ENCODE peak calls at places on chromosomes 2 and 18, in six cellular contexts. Z, N, G, C, Y and L are unnamed samples.

GRCh38 chr2:10392951-10393647 is 55.0 kb downstream of the ODC1 start:
- DNase-seq in G (peak), C (no peak), Y (no peak), Z (no peak), N (no peak), L (no peak)

GRCh38 chr18:21177742-21178305 is 64.2 kb upstream of the GREB1L start:
- DNase-seq in C (no peak), G (no peak), Z (no peak), N (no peak), Y (no peak), L (no peak)

GRCh38 chr18:48693625-48694262 is 154.9 kb downstream of the CTIF start:
- DNase-seq in C (no peak), Z (no peak), Y (no peak), N (no peak), G (no peak), L (no peak)

GRCh38 chr2:240024766-240025165 is 376 bp downstream of the NDUFA10 start:
- DNase-seq in C (no peak), Y (no peak), Z (no peak), N (peak), G (no peak), L (no peak)

GRCh38 chr2:41763091-41763490 is 284.7 kb upstream of the PKDCC start:
- DNase-seq in Z (no peak), Y (no peak), C (no peak), G (no peak), N (no peak), L (no peak)

GRCh38 chr2:62198237-62198633 is 2.3 kb downstream of the B3GNT2 start:
- DNase-seq in Z (no peak), Y (no peak), C (no peak), G (no peak), N (no peak), L (no peak)

GRCh38 chr2:239640676-239641580 is 240.1 kb upstream of the HDAC4 start:
- DNase-seq in C (no peak), N (no peak), G (no peak), Y (no peak), Z (no peak), L (no peak)

GRCh38 chr2:30828586-30828985 is 21.3 kb upstream of the CAPN13 start:
- DNase-seq in G (no peak), C (no peak), Z (no peak), N (no peak), Y (no peak), L (no peak)

GRCh38 chr2:224982910-224983688 is 59.2 kb downstream of the DOCK10 start:
- DNase-seq in Y (no peak), Z (no peak), G (no peak), N (peak), C (peak), L (no peak)

GRCh38 chr2:218046234-218046633 is 22.8 kb upstream of the RUFY4 start:
- DNase-seq in Y (no peak), Z (no peak), C (no peak), G (no peak), N (no peak), L (no peak)

GRCh38 chr2:155815851-155816250 is 516.7 kb downstream of the NR4A2 start:
- DNase-seq in N (no peak), Z (no peak), G (peak), C (no peak), Y (no peak), L (no peak)

GRCh38 chr2:69618362-69618761 is 25.2 kb downstream of the AAK1 start:
- DNase-seq in G (no peak), Y (no peak), N (no peak), C (no peak), Z (peak), L (no peak)

GRCh38 chr2:241773511-241774418 is 2.9 kb upstream of the GAL3ST2 start:
- DNase-seq in N (peak), G (peak), Y (no peak), Z (no peak), C (no peak), L (no peak)

GRCh38 chr2:23427976-23428375 is 43.0 kb downstream of the KLHL29 start:
- DNase-seq in Y (no peak), C (no peak), Z (no peak), N (no peak), G (no peak), L (no peak)

GRCh38 chr2:43368483-43369385 is 142.3 kb upstream of the ZFP36L2 start:
- DNase-seq in Y (no peak), C (no peak), N (no peak), Z (no peak), G (no peak), L (no peak)

DNA sequence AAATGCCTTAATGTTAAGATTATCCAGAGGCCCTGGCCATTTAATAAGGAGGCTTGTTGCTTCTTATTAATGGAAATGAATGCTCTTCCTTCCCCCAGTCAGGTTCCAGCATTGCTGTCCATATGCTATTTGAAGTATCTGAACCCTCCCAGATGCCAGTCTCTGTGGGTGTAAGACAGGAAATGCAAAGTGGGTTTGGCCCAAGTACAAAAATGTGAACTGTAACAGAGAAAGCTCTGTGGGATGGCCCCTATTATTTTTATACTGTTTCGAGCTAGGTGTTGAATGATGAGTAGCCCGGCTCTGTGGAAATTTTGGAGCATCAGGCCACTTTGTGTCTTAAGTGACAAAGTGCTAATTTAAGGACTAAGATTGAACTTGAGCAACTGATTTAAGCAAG is 141.0 kb downstream of the UXS1 start:
- DNase-seq in Y (no peak), Z (no peak), N (no peak), C (no peak), G (no peak), L (no peak)
- TF ChIP-seq CTCF in Y (no peak), Z (no peak), N (no peak), C (no peak), G (no peak), L (no peak)

GRCh38 chr2:232550351-232551261 is at the start of the genes EIF4E2 and TIGD1:
- DNase-seq in Z (peak), N (peak), G (peak), Y (peak), C (peak), L (peak)
- TF ChIP-seq CTCF in Z (peak), N (peak), G (peak), Y (peak), C (peak), L (peak)

GRCh38 chr2:109466674-109467575 is 146.8 kb downstream of the SEPTIN10 start:
- DNase-seq in N (peak), C (no peak), Z (no peak), G (no peak), Y (no peak), L (no peak)

GRCh38 chr2:109460553-109461324 is 153.0 kb downstream of the SEPTIN10 start:
- DNase-seq in Z (no peak), N (no peak), Y (no peak), G (no peak), C (no peak), L (no peak)

GRCh38 chr2:109467701-109468100 is 146.1 kb downstream of the SEPTIN10 start:
- DNase-seq in Y (no peak), G (no peak), C (no peak), Z (no peak), N (peak), L (no peak)

GRCh38 chr2:109459485-109459884 is 154.3 kb downstream of the SEPTIN10 start:
- DNase-seq in Y (no peak), N (no peak), G (no peak), C (no peak), Z (no peak), L (no peak)

GRCh38 chr2:109463891-109464290 is 149.9 kb downstream of the SEPTIN10 start:
- DNase-seq in Z (no peak), C (no peak), G (no peak), Y (no peak), N (no peak), L (no peak)
- TF ChIP-seq CTCF in Z (no peak), C (no peak), G (no peak), Y (no peak), N (no peak), L (no peak)

DNA sequence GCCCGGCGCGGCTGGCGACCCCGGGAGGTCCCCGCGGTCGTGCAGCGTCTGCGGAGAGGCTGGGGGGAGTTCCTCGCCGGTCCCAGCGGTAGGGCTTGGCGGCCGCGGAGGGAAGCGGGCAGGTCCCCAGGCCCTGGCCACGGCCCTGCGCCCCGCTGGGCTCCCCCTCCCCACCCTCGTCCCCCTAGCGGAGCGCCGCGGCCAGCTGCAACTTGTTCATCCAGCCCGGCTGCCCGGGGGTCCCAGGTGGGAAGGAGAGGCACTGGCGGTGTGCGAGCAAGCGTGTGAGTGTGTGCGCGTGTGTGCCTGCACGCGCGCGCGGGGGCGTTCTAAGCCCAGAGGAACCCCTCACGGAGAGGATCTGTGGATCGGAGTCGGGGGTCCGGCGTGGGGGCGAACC is 1.3 kb downstream of the PTPRM start:
- DNase-seq in Z (no peak), C (peak), N (peak), Y (peak), G (peak), L (peak)
- TF ChIP-seq CTCF in Z (peak), C (peak), N (peak), Y (no peak), G (peak), L (peak)

DNA sequence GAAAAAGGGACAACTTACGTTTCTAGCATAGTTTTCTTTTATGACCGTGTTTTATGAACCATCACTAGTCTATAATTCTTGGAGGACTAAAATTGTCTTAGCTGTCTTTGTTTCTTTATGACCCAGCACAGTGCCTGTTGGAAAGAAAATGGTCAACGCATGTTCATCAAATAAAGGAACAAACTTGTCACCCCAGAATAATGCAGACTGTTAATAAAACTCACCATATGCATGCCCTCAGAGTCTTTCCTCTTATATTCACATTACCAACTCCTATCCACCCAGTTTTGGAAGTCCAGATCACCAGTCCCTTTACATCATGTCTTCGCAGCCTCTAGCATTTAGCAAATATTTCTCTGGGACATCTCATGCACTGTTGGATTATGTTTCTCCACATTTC is 57.5 kb upstream of the GRB14 start:
- DNase-seq in Z (no peak), N (no peak), G (no peak), Y (no peak), C (no peak), L (no peak)
- TF ChIP-seq CTCF in Z (no peak), N (no peak), G (no peak), Y (no peak), C (no peak), L (no peak)

GRCh38 chr2:208983476-208983875 is 440.4 kb upstream of the MAP2 start:
- DNase-seq in Z (no peak), Y (no peak), G (no peak), C (no peak), N (no peak), L (no peak)
- TF ChIP-seq CTCF in Z (no peak), Y (no peak), G (no peak), C (no peak), N (no peak), L (no peak)

GRCh38 chr2:21181957-21182356 is 58.2 kb downstream of the TDRD15 start:
- DNase-seq in C (no peak), Y (no peak), N (no peak), Z (no peak), G (no peak), L (no peak)

DNA sequence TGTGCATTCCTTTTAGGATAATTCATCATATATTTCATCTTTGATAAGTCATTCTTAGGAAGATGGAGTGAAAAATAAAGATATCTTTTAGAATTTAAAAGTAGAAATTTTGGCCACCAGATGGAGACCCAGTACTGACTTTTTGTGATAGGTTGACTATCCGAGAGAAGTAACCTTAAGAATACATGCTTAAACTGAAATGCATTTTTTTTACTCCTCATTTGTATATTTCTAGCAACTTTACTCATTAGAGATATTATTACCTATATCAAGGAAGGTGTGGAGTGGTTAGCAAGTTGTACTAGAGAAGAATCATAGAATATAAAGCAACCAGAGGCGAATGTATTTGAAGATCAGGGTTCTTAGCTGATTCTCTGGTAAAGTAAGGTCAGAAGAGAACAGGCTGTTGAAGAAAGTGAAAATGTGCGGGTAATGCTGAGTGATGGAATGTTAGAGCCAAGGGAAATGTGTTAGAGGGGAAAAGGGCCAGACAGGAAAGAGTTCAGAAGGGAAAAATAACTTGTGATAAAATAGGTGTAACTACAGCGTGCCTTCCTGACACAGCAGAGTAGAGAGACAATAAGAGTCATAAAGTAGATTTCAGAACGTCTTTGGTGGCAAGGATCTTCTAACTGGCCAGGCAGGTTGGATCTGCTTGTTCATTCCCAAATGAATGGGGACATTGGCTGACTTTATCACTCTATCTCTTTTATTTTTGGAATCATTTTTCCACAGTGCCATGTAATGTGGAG is 52.3 kb downstream of the TDRD15 start:
- DNase-seq in G (no peak), C (no peak), Z (no peak), N (no peak), Y (no peak), L (no peak)
- TF ChIP-seq CTCF in G (peak), C (peak), Z (no peak), N (peak), Y (peak), L (peak)

DNA sequence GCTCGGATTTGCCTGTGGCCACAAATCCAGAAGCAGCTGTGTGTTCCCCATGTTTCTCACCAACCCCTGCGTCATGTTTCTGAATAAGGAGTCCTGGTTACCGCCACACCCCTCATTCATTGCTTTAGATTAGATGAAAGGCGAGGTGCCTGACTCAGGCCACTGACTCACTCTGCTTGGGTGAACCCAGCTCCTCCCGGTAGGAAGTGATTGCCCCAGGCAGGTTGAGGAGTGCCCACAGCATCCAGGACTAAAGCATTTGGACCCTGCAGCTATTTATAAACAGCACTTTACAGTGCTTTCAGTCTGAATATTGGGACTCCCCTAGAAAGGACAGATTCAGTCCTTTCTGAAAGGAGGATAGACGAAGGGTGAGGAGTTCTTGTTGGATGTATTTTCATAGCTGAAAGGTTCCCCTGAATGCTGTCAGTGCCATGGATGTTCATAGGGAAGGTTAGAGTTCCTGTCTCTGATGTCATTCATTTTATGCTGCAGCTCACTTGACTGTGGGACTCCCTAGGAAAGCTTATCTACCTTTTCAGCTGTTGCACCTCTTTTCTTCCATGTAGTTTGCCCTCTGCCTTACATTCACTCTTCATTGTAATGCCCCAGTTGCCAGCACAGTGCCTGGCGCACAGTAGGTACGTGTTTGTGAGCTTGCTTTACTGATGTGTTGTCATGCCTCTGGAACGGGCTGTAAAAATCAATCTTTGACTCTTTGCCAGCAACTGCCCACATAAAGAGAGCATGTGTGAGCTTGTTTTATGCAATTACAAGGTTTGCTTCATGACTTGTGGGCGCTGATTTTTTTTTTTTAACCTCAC is 14.9 kb downstream of the ITGA6 start:
- DNase-seq in N (no peak), G (no peak), C (no peak), Y (no peak), Z (peak), L (no peak)
- TF ChIP-seq CTCF in N (no peak), G (no peak), C (no peak), Y (no peak), Z (no peak), L (no peak)

DNA sequence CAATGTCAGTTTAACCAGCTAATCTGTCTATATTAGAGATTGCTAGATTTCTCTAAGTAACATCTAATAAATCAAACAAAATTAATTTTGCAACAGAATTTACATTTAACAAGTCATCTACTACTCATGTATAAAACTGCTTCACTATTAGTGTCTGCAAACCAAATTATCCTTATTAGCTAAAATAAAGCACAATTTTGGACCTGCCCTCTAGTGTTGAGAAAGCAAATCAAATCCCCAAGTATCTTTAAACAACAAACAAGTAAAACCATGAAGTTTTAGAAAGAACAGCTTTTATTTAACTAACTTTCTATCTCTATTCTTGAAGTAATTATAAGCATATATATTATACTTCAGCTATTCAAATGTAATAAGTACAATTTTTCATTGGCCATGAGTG is 113.1 kb upstream of the SP3 start:
- DNase-seq in C (no peak), N (no peak), Z (no peak), Y (no peak), G (no peak), L (no peak)
- TF ChIP-seq CTCF in C (peak), N (peak), Z (peak), Y (peak), G (peak), L (peak)

GRCh38 chr2:191908874-191909273 is 62.0 kb upstream of the CAVIN2 start:
- DNase-seq in N (no peak), C (no peak), Y (no peak), G (no peak), Z (no peak), L (no peak)
- TF ChIP-seq CTCF in N (no peak), C (no peak), Y (no peak), G (no peak), Z (no peak), L (no peak)